ENCODE peak calls at places on chromosomes 11 and 22, in eight cellular contexts. One of them, this sample, is unnamed.

GRCh38 chr11:112128483-112129121 is 35.3 kb downstream of the IL18 start:
- DNase-seq in heart right ventricle: no peak
- DNase-seq in CD8-positive, alpha-beta memory T cell: no peak
- DNase-seq in adrenal gland: peak; percentile 95
- DNase-seq in Karpas-422: no peak
- DNase-seq in endodermal cell: no peak
- DNase-seq in naive thymus-derived CD4-positive, alpha-beta T cell: no peak
- DNase-seq in GM23338: no peak
- DNase-seq in this sample: peak; percentile 49

GRCh38 chr11:126133902-126134301 is 71.2 kb upstream of the CDON start:
- DNase-seq in heart right ventricle: no peak
- DNase-seq in CD8-positive, alpha-beta memory T cell: no peak
- DNase-seq in adrenal gland: no peak
- DNase-seq in Karpas-422: no peak
- DNase-seq in endodermal cell: peak; percentile 57
- DNase-seq in naive thymus-derived CD4-positive, alpha-beta T cell: no peak
- DNase-seq in GM23338: no peak
- DNase-seq in this sample: peak; percentile 95

GRCh38 chr22:27761036-27761435 is 40.5 kb downstream of the MN1 start:
- DNase-seq in heart right ventricle: no peak
- DNase-seq in CD8-positive, alpha-beta memory T cell: no peak
- DNase-seq in adrenal gland: no peak
- DNase-seq in Karpas-422: no peak
- DNase-seq in endodermal cell: no peak
- DNase-seq in naive thymus-derived CD4-positive, alpha-beta T cell: no peak
- DNase-seq in GM23338: no peak
- DNase-seq in this sample: no peak

GRCh38 chr22:45503816-45504702 is 1.4 kb downstream of the FBLN1 start:
- DNase-seq in heart right ventricle: no peak
- DNase-seq in CD8-positive, alpha-beta memory T cell: no peak
- DNase-seq in adrenal gland: no peak
- DNase-seq in Karpas-422: no peak
- DNase-seq in endodermal cell: peak; percentile 87
- DNase-seq in naive thymus-derived CD4-positive, alpha-beta T cell: no peak
- DNase-seq in GM23338: peak; percentile 80
- DNase-seq in this sample: peak; percentile 51

GRCh38 chr11:77046060-77046501 is 11.9 kb downstream of the B3GNT6 start:
- DNase-seq in heart right ventricle: no peak
- DNase-seq in CD8-positive, alpha-beta memory T cell: peak; percentile 40
- DNase-seq in adrenal gland: peak; percentile 61
- DNase-seq in Karpas-422: peak; percentile 65
- DNase-seq in endodermal cell: peak; percentile 91
- DNase-seq in naive thymus-derived CD4-positive, alpha-beta T cell: peak; percentile 50
- DNase-seq in GM23338: peak; percentile 84
- DNase-seq in this sample: no peak

GRCh38 chr11:126113515-126113957 is 50.9 kb upstream of the CDON start:
- DNase-seq in heart right ventricle: peak; percentile 90
- DNase-seq in CD8-positive, alpha-beta memory T cell: no peak
- DNase-seq in adrenal gland: peak; percentile 98
- DNase-seq in Karpas-422: no peak
- DNase-seq in endodermal cell: peak; percentile 73
- DNase-seq in naive thymus-derived CD4-positive, alpha-beta T cell: no peak
- DNase-seq in GM23338: no peak
- DNase-seq in this sample: peak; percentile 74

GRCh38 chr22:17820879-17821439 is 46.7 kb upstream of the BID start:
- DNase-seq in heart right ventricle: no peak
- DNase-seq in CD8-positive, alpha-beta memory T cell: no peak
- DNase-seq in adrenal gland: no peak
- DNase-seq in Karpas-422: no peak
- DNase-seq in endodermal cell: no peak
- DNase-seq in naive thymus-derived CD4-positive, alpha-beta T cell: no peak
- DNase-seq in GM23338: no peak
- DNase-seq in this sample: no peak

GRCh38 chr11:94128171-94128745 is 383 bp upstream of the PANX1 start:
- DNase-seq in heart right ventricle: no peak
- DNase-seq in CD8-positive, alpha-beta memory T cell: no peak
- DNase-seq in adrenal gland: no peak
- DNase-seq in Karpas-422: peak; percentile 85
- DNase-seq in endodermal cell: no peak
- DNase-seq in naive thymus-derived CD4-positive, alpha-beta T cell: no peak
- DNase-seq in GM23338: peak; percentile 63
- DNase-seq in this sample: peak; percentile 31

GRCh38 chr11:125251956-125252355 is 87.4 kb downstream of the PKNOX2 start:
- DNase-seq in heart right ventricle: no peak
- DNase-seq in CD8-positive, alpha-beta memory T cell: no peak
- DNase-seq in adrenal gland: no peak
- DNase-seq in Karpas-422: no peak
- DNase-seq in endodermal cell: no peak
- DNase-seq in naive thymus-derived CD4-positive, alpha-beta T cell: no peak
- DNase-seq in GM23338: no peak
- DNase-seq in this sample: no peak

GRCh38 chr22:22616636-22617035 is 27.8 kb upstream of the GGTLC2 start:
- DNase-seq in heart right ventricle: no peak
- DNase-seq in CD8-positive, alpha-beta memory T cell: no peak
- DNase-seq in adrenal gland: no peak
- DNase-seq in Karpas-422: no peak
- DNase-seq in endodermal cell: no peak
- DNase-seq in naive thymus-derived CD4-positive, alpha-beta T cell: no peak
- DNase-seq in GM23338: no peak
- DNase-seq in this sample: no peak

GRCh38 chr22:46432164-46433068 is 96.9 kb downstream of the TRMU start:
- DNase-seq in heart right ventricle: no peak
- DNase-seq in CD8-positive, alpha-beta memory T cell: peak; percentile 14
- DNase-seq in adrenal gland: peak; percentile 58
- DNase-seq in Karpas-422: no peak
- DNase-seq in endodermal cell: no peak
- DNase-seq in naive thymus-derived CD4-positive, alpha-beta T cell: peak; percentile 38
- DNase-seq in GM23338: no peak
- DNase-seq in this sample: no peak

GRCh38 chr22:24473278-24473677 is 21.9 kb upstream of the UPB1 start:
- DNase-seq in heart right ventricle: no peak
- DNase-seq in CD8-positive, alpha-beta memory T cell: no peak
- DNase-seq in adrenal gland: no peak
- DNase-seq in Karpas-422: peak; percentile 78
- DNase-seq in endodermal cell: no peak
- DNase-seq in naive thymus-derived CD4-positive, alpha-beta T cell: no peak
- DNase-seq in GM23338: no peak
- DNase-seq in this sample: no peak

GRCh38 chr11:117134431-117134830 is 9.7 kb upstream of the PAFAH1B2 start:
- DNase-seq in heart right ventricle: no peak
- DNase-seq in CD8-positive, alpha-beta memory T cell: no peak
- DNase-seq in adrenal gland: no peak
- DNase-seq in Karpas-422: no peak
- DNase-seq in endodermal cell: no peak
- DNase-seq in naive thymus-derived CD4-positive, alpha-beta T cell: no peak
- DNase-seq in GM23338: no peak
- DNase-seq in this sample: no peak

GRCh38 chr11:2077061-2077802 is 62.0 kb downstream of the IGF2 start:
- DNase-seq in heart right ventricle: no peak
- DNase-seq in CD8-positive, alpha-beta memory T cell: no peak
- DNase-seq in adrenal gland: no peak
- DNase-seq in Karpas-422: no peak
- DNase-seq in endodermal cell: no peak
- DNase-seq in naive thymus-derived CD4-positive, alpha-beta T cell: no peak
- DNase-seq in GM23338: no peak
- DNase-seq in this sample: no peak

GRCh38 chr22:33038131-33038772 is 19.9 kb downstream of the SYN3 start:
- DNase-seq in heart right ventricle: no peak
- DNase-seq in CD8-positive, alpha-beta memory T cell: no peak
- DNase-seq in adrenal gland: no peak
- DNase-seq in Karpas-422: no peak
- DNase-seq in endodermal cell: peak; percentile 52
- DNase-seq in naive thymus-derived CD4-positive, alpha-beta T cell: no peak
- DNase-seq in GM23338: peak; percentile 21
- DNase-seq in this sample: no peak

GRCh38 chr11:16204261-16204660 is 152.1 kb downstream of the SOX6 start:
- DNase-seq in heart right ventricle: no peak
- DNase-seq in CD8-positive, alpha-beta memory T cell: no peak
- DNase-seq in adrenal gland: no peak
- DNase-seq in Karpas-422: no peak
- DNase-seq in endodermal cell: no peak
- DNase-seq in naive thymus-derived CD4-positive, alpha-beta T cell: no peak
- DNase-seq in GM23338: no peak
- DNase-seq in this sample: no peak

GRCh38 chr11:22734628-22735345 is 68.4 kb downstream of the GAS2 start:
- DNase-seq in heart right ventricle: no peak
- DNase-seq in CD8-positive, alpha-beta memory T cell: no peak
- DNase-seq in adrenal gland: no peak
- DNase-seq in Karpas-422: no peak
- DNase-seq in endodermal cell: no peak
- DNase-seq in naive thymus-derived CD4-positive, alpha-beta T cell: no peak
- DNase-seq in GM23338: no peak
- DNase-seq in this sample: no peak

GRCh38 chr11:65298131-65298535 is 16.5 kb upstream of the CDC42EP2 start:
- DNase-seq in heart right ventricle: peak; percentile 84
- DNase-seq in CD8-positive, alpha-beta memory T cell: no peak
- DNase-seq in adrenal gland: peak; percentile 81
- DNase-seq in Karpas-422: no peak
- DNase-seq in endodermal cell: no peak
- DNase-seq in naive thymus-derived CD4-positive, alpha-beta T cell: no peak
- DNase-seq in GM23338: no peak
- DNase-seq in this sample: peak; percentile 80

GRCh38 chr11:109317726-109318125 is 104.3 kb upstream of the C11orf87 start:
- DNase-seq in heart right ventricle: no peak
- DNase-seq in CD8-positive, alpha-beta memory T cell: no peak
- DNase-seq in adrenal gland: no peak
- DNase-seq in Karpas-422: no peak
- DNase-seq in endodermal cell: no peak
- DNase-seq in naive thymus-derived CD4-positive, alpha-beta T cell: no peak
- DNase-seq in GM23338: no peak
- DNase-seq in this sample: no peak

GRCh38 chr11:12195773-12196172 is 85.4 kb downstream of the MICAL2 start:
- DNase-seq in heart right ventricle: no peak
- DNase-seq in CD8-positive, alpha-beta memory T cell: peak; percentile 14
- DNase-seq in adrenal gland: no peak
- DNase-seq in Karpas-422: no peak
- DNase-seq in endodermal cell: no peak
- DNase-seq in naive thymus-derived CD4-positive, alpha-beta T cell: peak; percentile 67
- DNase-seq in GM23338: no peak
- DNase-seq in this sample: no peak

GRCh38 chr11:69293819-69294505 is at the start of gene MYEOV:
- DNase-seq in heart right ventricle: no peak
- DNase-seq in CD8-positive, alpha-beta memory T cell: peak; percentile 34
- DNase-seq in adrenal gland: peak; percentile 67
- DNase-seq in Karpas-422: peak; percentile 90
- DNase-seq in endodermal cell: peak; percentile 93
- DNase-seq in naive thymus-derived CD4-positive, alpha-beta T cell: no peak
- DNase-seq in GM23338: peak; percentile 79
- DNase-seq in this sample: peak; percentile 66

GRCh38 chr11:78217650-78218541 is 29.2 kb downstream of the USP35 start:
- DNase-seq in heart right ventricle: no peak
- DNase-seq in CD8-positive, alpha-beta memory T cell: no peak
- DNase-seq in adrenal gland: peak; percentile 44
- DNase-seq in Karpas-422: no peak
- DNase-seq in endodermal cell: peak; percentile 25
- DNase-seq in naive thymus-derived CD4-positive, alpha-beta T cell: no peak
- DNase-seq in GM23338: no peak
- DNase-seq in this sample: no peak

GRCh38 chr11:66545701-66546367 is at the start of gene ZDHHC24:
- DNase-seq in heart right ventricle: peak; percentile 97
- DNase-seq in CD8-positive, alpha-beta memory T cell: peak; percentile 83
- DNase-seq in adrenal gland: peak; percentile 98
- DNase-seq in Karpas-422: peak; percentile 97
- DNase-seq in endodermal cell: peak; percentile 98
- DNase-seq in naive thymus-derived CD4-positive, alpha-beta T cell: peak; percentile 60
- DNase-seq in GM23338: peak; percentile 97
- DNase-seq in this sample: peak; percentile 97

GRCh38 chr11:19595840-19596751 is 116.5 kb upstream of the NAV2 start:
- DNase-seq in heart right ventricle: peak; percentile 48
- DNase-seq in CD8-positive, alpha-beta memory T cell: no peak
- DNase-seq in adrenal gland: peak; percentile 80
- DNase-seq in Karpas-422: no peak
- DNase-seq in endodermal cell: no peak
- DNase-seq in naive thymus-derived CD4-positive, alpha-beta T cell: no peak
- DNase-seq in GM23338: no peak
- DNase-seq in this sample: peak; percentile 84

GRCh38 chr11:126307706-126308105 is 3.8 kb downstream of the DCPS start:
- DNase-seq in heart right ventricle: no peak
- DNase-seq in CD8-positive, alpha-beta memory T cell: no peak
- DNase-seq in adrenal gland: peak; percentile 73
- DNase-seq in Karpas-422: peak; percentile 71
- DNase-seq in endodermal cell: peak; percentile 84
- DNase-seq in naive thymus-derived CD4-positive, alpha-beta T cell: no peak
- DNase-seq in GM23338: peak; percentile 87
- DNase-seq in this sample: peak; percentile 84

GRCh38 chr11:19552100-19552499 is 160.5 kb upstream of the NAV2 start:
- DNase-seq in heart right ventricle: no peak
- DNase-seq in CD8-positive, alpha-beta memory T cell: no peak
- DNase-seq in adrenal gland: no peak
- DNase-seq in Karpas-422: no peak
- DNase-seq in endodermal cell: no peak
- DNase-seq in naive thymus-derived CD4-positive, alpha-beta T cell: no peak
- DNase-seq in GM23338: no peak
- DNase-seq in this sample: peak; percentile 32

GRCh38 chr11:82980292-82980691 is 78.8 kb downstream of the DDIAS start:
- DNase-seq in heart right ventricle: no peak
- DNase-seq in CD8-positive, alpha-beta memory T cell: no peak
- DNase-seq in adrenal gland: no peak
- DNase-seq in Karpas-422: no peak
- DNase-seq in endodermal cell: no peak
- DNase-seq in naive thymus-derived CD4-positive, alpha-beta T cell: no peak
- DNase-seq in GM23338: no peak
- DNase-seq in this sample: no peak
- H3K4me3 ChIP-seq in heart right ventricle: no peak overlapping the region
- H3K4me3 ChIP-seq in CD8-positive, alpha-beta memory T cell: no peak overlapping the region
- H3K4me3 ChIP-seq in adrenal gland: no peak overlapping the region
- H3K4me3 ChIP-seq in Karpas-422: no peak overlapping the region
- H3K4me3 ChIP-seq in endodermal cell: no peak overlapping the region
- H3K4me3 ChIP-seq in naive thymus-derived CD4-positive, alpha-beta T cell: no peak overlapping the region
- H3K4me3 ChIP-seq in GM23338: no peak overlapping the region
- H3K4me3 ChIP-seq in this sample: no peak overlapping the region

GRCh38 chr11:8408151-8408930 is 144.7 kb upstream of the LMO1 start:
- DNase-seq in heart right ventricle: no peak
- DNase-seq in CD8-positive, alpha-beta memory T cell: no peak
- DNase-seq in adrenal gland: no peak
- DNase-seq in Karpas-422: no peak
- DNase-seq in endodermal cell: no peak
- DNase-seq in naive thymus-derived CD4-positive, alpha-beta T cell: no peak
- DNase-seq in GM23338: no peak
- DNase-seq in this sample: peak; percentile 77

GRCh38 chr11:8403310-8403709 is 139.6 kb upstream of the LMO1 start:
- DNase-seq in heart right ventricle: no peak
- DNase-seq in CD8-positive, alpha-beta memory T cell: no peak
- DNase-seq in adrenal gland: no peak
- DNase-seq in Karpas-422: peak; percentile 46
- DNase-seq in endodermal cell: no peak
- DNase-seq in naive thymus-derived CD4-positive, alpha-beta T cell: no peak
- DNase-seq in GM23338: no peak
- DNase-seq in this sample: no peak
- H3K27ac ChIP-seq in heart right ventricle: no peak overlapping the region
- H3K27ac ChIP-seq in CD8-positive, alpha-beta memory T cell: no peak overlapping the region
- H3K27ac ChIP-seq in adrenal gland: no peak overlapping the region
- H3K27ac ChIP-seq in Karpas-422: no peak overlapping the region
- H3K27ac ChIP-seq in endodermal cell: no peak overlapping the region
- H3K27ac ChIP-seq in naive thymus-derived CD4-positive, alpha-beta T cell: no peak overlapping the region
- H3K27ac ChIP-seq in GM23338: no peak overlapping the region
- H3K27ac ChIP-seq in this sample: no peak overlapping the region

GRCh38 chr11:61917043-61917356 is 366 bp downstream of the RAB3IL1 start:
- DNase-seq in heart right ventricle: peak; percentile 9
- DNase-seq in CD8-positive, alpha-beta memory T cell: no peak
- DNase-seq in adrenal gland: no peak
- DNase-seq in Karpas-422: no peak
- DNase-seq in endodermal cell: no peak
- DNase-seq in naive thymus-derived CD4-positive, alpha-beta T cell: no peak
- DNase-seq in GM23338: no peak
- DNase-seq in this sample: no peak
- H3K4me3 ChIP-seq in heart right ventricle: peak overlapping the region; percentile 68
- H3K4me3 ChIP-seq in CD8-positive, alpha-beta memory T cell: no peak overlapping the region
- H3K4me3 ChIP-seq in adrenal gland: peak overlapping the region; percentile 89
- H3K4me3 ChIP-seq in Karpas-422: no peak overlapping the region
- H3K4me3 ChIP-seq in endodermal cell: peak overlapping the region; percentile 72
- H3K4me3 ChIP-seq in naive thymus-derived CD4-positive, alpha-beta T cell: no peak overlapping the region
- H3K4me3 ChIP-seq in GM23338: peak overlapping the region; percentile 61
- H3K4me3 ChIP-seq in this sample: peak overlapping the region; percentile 44

GRCh38 chr22:37601203-37601539 is 7.5 kb upstream of the GGA1 start:
- DNase-seq in heart right ventricle: no peak
- DNase-seq in CD8-positive, alpha-beta memory T cell: no peak
- DNase-seq in adrenal gland: no peak
- DNase-seq in Karpas-422: no peak
- DNase-seq in endodermal cell: no peak
- DNase-seq in naive thymus-derived CD4-positive, alpha-beta T cell: no peak
- DNase-seq in GM23338: no peak
- DNase-seq in this sample: no peak
- H3K27ac ChIP-seq in heart right ventricle: no peak overlapping the region
- H3K27ac ChIP-seq in CD8-positive, alpha-beta memory T cell: no peak overlapping the region
- H3K27ac ChIP-seq in adrenal gland: peak overlapping the region; percentile 21
- H3K27ac ChIP-seq in Karpas-422: no peak overlapping the region
- H3K27ac ChIP-seq in endodermal cell: no peak overlapping the region
- H3K27ac ChIP-seq in naive thymus-derived CD4-positive, alpha-beta T cell: no peak overlapping the region
- H3K27ac ChIP-seq in GM23338: peak overlapping the region; percentile 1
- H3K27ac ChIP-seq in this sample: no peak overlapping the region